ENCODE peak calls at places on chromosomes 7 and 10, in seven cellular contexts. D is A549; E is mammary epithelial cell; M is uterus; W is lower lobe of right lung; X is PC-9; H is CD8-positive, alpha-beta T cell. C is an unnamed sample.
A peak's percentile ranks its signal among the peaks of the same experiment; 100 is the strongest.

GRCh38 chr7:81457858-81458522 is 311.9 kb downstream of the HGF start:
- DNase-seq in D (peak; percentile 50), E (no peak), M (no peak), W (no peak), X (no peak), H (no peak), C (no peak)

GRCh38 chr7:3254718-3255117 is 46.3 kb upstream of the SDK1 start:
- DNase-seq in D (no peak), E (no peak), M (no peak), W (no peak), X (no peak), H (no peak), C (no peak)

GRCh38 chr10:27701971-27702537 is 43.6 kb downstream of the MKX start:
- DNase-seq in D (no peak), E (no peak), M (no peak), W (no peak), X (no peak), H (no peak), C (no peak)

GRCh38 chr7:112723416-112723815 is 66.8 kb downstream of the TMEM168 start:
- DNase-seq in D (no peak), E (peak; percentile 79), M (no peak), W (no peak), X (no peak), H (no peak), C (no peak)

GRCh38 chr10:69180525-69181204 is 631 bp downstream of the SUPV3L1 start:
- DNase-seq in D (peak; percentile 4), E (peak; percentile 31), M (no peak), W (no peak), X (no peak), H (no peak), C (no peak)

GRCh38 chr10:60172363-60172990 is 217.2 kb downstream of the ANK3 start:
- DNase-seq in D (no peak), E (peak; percentile 72), M (no peak), W (no peak), X (peak; percentile 22), H (no peak), C (no peak)

GRCh38 chr7:66921396-66921917 is 432 bp downstream of the TMEM248 start:
- DNase-seq in D (peak; percentile 13), E (peak; percentile 21), M (peak; percentile 31), W (no peak), X (no peak), H (no peak), C (no peak)

GRCh38 chr7:120373174-120373573 is 100.2 kb downstream of the KCND2 start:
- DNase-seq in D (no peak), E (no peak), M (no peak), W (no peak), X (no peak), H (no peak), C (no peak)

GRCh38 chr7:24857623-24858022 is 100.4 kb upstream of the GSDME start:
- DNase-seq in D (no peak), E (no peak), M (no peak), W (no peak), X (no peak), H (no peak), C (no peak)

GRCh38 chr7:32093415-32094408 is 23.5 kb upstream of the PDE1C start:
- DNase-seq in D (peak; percentile 60), E (peak; percentile 89), M (no peak), W (peak; percentile 53), X (no peak), H (no peak), C (no peak)

GRCh38 chr7:26860361-26860760 is 4.0 kb downstream of the SKAP2 start:
- DNase-seq in D (peak; percentile 71), E (peak; percentile 76), M (no peak), W (no peak), X (peak; percentile 38), H (no peak), C (peak; percentile 38)

GRCh38 chr10:10872035-10872673 is 145.5 kb upstream of the CELF2 start:
- DNase-seq in D (no peak), E (peak; percentile 11), M (peak; percentile 47), W (no peak), X (peak; percentile 32), H (no peak), C (no peak)

GRCh38 chr7:114820993-114821945 is 100.6 kb upstream of the MDFIC start:
- DNase-seq in D (no peak), E (no peak), M (no peak), W (no peak), X (no peak), H (no peak), C (no peak)

GRCh38 chr7:18004372-18004771 is 23.3 kb downstream of the PRPS1L1 start:
- DNase-seq in D (no peak), E (no peak), M (no peak), W (no peak), X (no peak), H (no peak), C (no peak)

GRCh38 chr7:84237533-84238173 is 43.1 kb upstream of the SEMA3A start:
- DNase-seq in D (peak; percentile 61), E (peak; percentile 97), M (no peak), W (no peak), X (no peak), H (no peak), C (no peak)

GRCh38 chr7:19455508-19456132 is 253.2 kb downstream of the POLR1F start:
- DNase-seq in D (no peak), E (no peak), M (no peak), W (no peak), X (no peak), H (no peak), C (no peak)

GRCh38 chr10:60461688-60462087 is 72.0 kb upstream of the ANK3 start:
- DNase-seq in D (no peak), E (no peak), M (no peak), W (no peak), X (no peak), H (no peak), C (no peak)

GRCh38 chr10:90424730-90425129 is 433.1 kb downstream of the HTR7 start:
- DNase-seq in D (no peak), E (peak; percentile 33), M (no peak), W (no peak), X (no peak), H (no peak), C (no peak)

GRCh38 chr10:131786756-131787605 is 113.8 kb upstream of the PPP2R2D start:
- DNase-seq in D (peak; percentile 45), E (peak; percentile 4), M (no peak), W (no peak), X (no peak), H (no peak), C (peak; percentile 17)

GRCh38 chr10:110254467-110254866 is 47.1 kb downstream of the MXI1 start:
- DNase-seq in D (no peak), E (no peak), M (no peak), W (no peak), X (no peak), H (no peak), C (no peak)

GRCh38 chr10:128432423-128432822 is 306.2 kb upstream of the MKI67 start:
- DNase-seq in D (no peak), E (no peak), M (no peak), W (no peak), X (no peak), H (no peak), C (no peak)

GRCh38 chr7:3404490-3404889 is 103.4 kb downstream of the SDK1 start:
- DNase-seq in D (no peak), E (peak; percentile 69), M (no peak), W (no peak), X (no peak), H (no peak), C (no peak)

DNA sequence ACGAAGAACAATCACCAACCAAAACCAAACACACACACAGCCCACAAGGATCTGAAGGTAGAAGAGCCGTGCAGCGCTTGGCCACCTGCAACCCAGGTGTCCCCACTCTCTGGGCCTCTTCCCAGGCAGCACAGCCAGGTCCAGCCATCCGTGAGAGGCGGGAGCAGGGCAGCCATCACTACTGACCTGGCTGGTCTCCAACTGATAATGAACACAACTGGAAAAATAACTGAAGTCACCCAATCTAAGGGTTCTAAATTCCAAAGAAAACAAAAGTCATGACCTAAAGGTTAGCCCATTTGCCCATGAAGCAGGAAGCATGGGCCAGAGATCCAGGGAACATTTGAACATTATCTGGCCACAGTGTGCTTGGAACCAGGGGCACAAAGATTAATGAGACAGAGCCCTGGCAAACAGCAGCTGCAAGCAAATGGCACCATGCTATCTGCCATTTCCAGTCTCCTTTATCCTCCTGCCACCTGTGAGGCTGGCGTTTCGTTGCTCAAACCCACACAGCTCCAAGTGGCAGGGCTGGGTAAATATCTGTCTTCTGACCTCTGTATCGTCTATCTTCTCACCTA is 207.9 kb downstream of the TNS3 start:
- DNase-seq in D (no peak), E (no peak), M (no peak), W (no peak), X (no peak), H (no peak), C (no peak)
- H3K4me1 ChIP-seq in D (peaks cover 68% of the 10 kb centered on the region), E (peaks cover 40% of the 10 kb centered on the region), M (no peaks in the 10 kb centered on the region), W (peaks cover 12% of the 10 kb centered on the region), X (no peaks in the 10 kb centered on the region), H (no peaks in the 10 kb centered on the region), C (peaks cover 88% of the 10 kb centered on the region)

GRCh38 chr7:76317782-76318487 is 15.5 kb downstream of the HSPB1 start:
- DNase-seq in D (peak; percentile 96), E (peak; percentile 95), M (peak; percentile 97), W (peak; percentile 99), X (peak; percentile 99), H (peak; percentile 97), C (no peak)
- H3K4me1 ChIP-seq in D (peaks cover 33% of the 10 kb centered on the region), E (peaks cover 19% of the 10 kb centered on the region), M (no peaks in the 10 kb centered on the region), W (peaks cover 17% of the 10 kb centered on the region), X (peaks cover 18% of the 10 kb centered on the region), H (peaks cover 22% of the 10 kb centered on the region), C (peaks cover 13% of the 10 kb centered on the region)

DNA sequence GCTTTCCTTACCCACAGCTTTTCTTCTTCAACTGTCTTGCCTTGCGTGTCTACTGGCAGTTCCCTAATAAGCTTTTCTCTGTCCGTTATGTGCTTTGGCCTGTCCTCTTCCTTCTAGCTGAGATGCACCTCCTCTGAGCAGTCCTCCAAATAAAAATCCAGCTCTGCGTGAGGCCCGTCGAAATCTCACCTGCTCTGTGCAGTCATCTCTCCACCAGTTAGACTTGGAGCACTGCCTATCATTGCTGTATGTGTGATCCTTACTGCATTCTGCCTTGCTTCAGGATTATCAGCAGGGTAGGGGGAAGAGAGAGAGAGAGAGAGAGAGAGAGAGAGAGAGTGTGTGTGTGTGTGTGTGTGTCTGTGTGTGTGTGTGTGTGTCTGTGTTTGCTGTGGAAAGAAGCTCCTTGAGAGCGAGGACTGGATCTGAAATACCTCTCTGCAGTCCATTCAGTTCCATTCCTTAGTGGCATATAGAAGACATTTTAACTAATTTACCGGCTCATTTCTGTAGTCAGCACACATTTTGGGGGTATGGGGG is 129.4 kb downstream of the CCNY start:
- DNase-seq in D (no peak), E (no peak), M (no peak), W (no peak), X (no peak), H (no peak), C (no peak)
- H3K4me1 ChIP-seq in D (peaks cover 9% of the 10 kb centered on the region), E (peaks cover 9% of the 10 kb centered on the region), M (peaks cover 9% of the 10 kb centered on the region), W (peaks cover 64% of the 10 kb centered on the region), X (peaks cover 7% of the 10 kb centered on the region), H (peaks cover 74% of the 10 kb centered on the region), C (peaks cover 8% of the 10 kb centered on the region)

DNA sequence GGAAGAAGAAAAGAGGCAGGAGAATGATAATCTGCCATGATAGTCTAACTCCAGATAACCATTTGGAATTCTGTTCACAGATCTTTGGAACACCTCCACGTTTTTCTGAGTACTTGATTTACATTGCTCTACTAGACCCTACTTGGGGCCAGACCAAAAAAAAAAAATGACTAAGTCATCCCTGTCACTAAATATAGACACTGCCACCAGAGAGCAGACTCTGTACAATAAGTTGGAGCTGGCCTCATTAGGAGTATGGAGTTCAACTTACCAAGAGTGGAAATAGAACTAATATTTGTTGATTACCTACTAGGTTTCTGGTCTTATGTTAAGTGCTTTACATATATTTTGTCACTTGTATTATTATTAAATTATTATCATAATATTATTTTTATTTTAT is 80.9 kb upstream of the ZNF800 start:
- DNase-seq in D (no peak), E (no peak), M (no peak), W (no peak), X (no peak), H (no peak), C (no peak)
- H3K4me1 ChIP-seq in D (no peaks in the 10 kb centered on the region), E (no peaks in the 10 kb centered on the region), M (no peaks in the 10 kb centered on the region), W (no peaks in the 10 kb centered on the region), X (no peaks in the 10 kb centered on the region), H (peaks cover 8% of the 10 kb centered on the region), C (no peaks in the 10 kb centered on the region)